ENCODE peak calls at places on chromosome 20, in seven cellular contexts. A is Caco-2, H is thoracic aorta, D is AG09309, K is thyroid gland, X is activated B cell treated with CpG ODN at 0.5 μM for 24 hours, Z is heart right ventricle. R is an unnamed sample.

GRCh38 chr20:41086402-41087324 is 50.7 kb upstream of the PLCG1 start:
- DNase-seq in K (no peak), D (no peak), A (no peak), H (no peak), Z (no peak), X (no peak), R (no peak)

GRCh38 chr20:3751664-3752385 is 15.7 kb downstream of the ADISSP start:
- DNase-seq in X (peak; percentile 54), D (no peak), K (peak; percentile 63), A (no peak), Z (peak; percentile 74), H (no peak), R (no peak)

GRCh38 chr20:39190666-39191570 is 228.8 kb downstream of the DHX35 start:
- DNase-seq in X (no peak), Z (no peak), D (peak; percentile 1), H (no peak), A (no peak), K (no peak), R (no peak)

GRCh38 chr20:13274311-13274965 is 53.4 kb downstream of the ISM1 start:
- DNase-seq in D (no peak), H (no peak), X (no peak), Z (peak; percentile 40), A (no peak), K (peak; percentile 55), R (no peak)

GRCh38 chr20:41001497-41001896 is 27.1 kb upstream of the TOP1 start:
- DNase-seq in A (no peak), Z (no peak), K (no peak), X (no peak), D (no peak), H (no peak), R (no peak)

GRCh38 chr20:13420625-13421024 is 199.6 kb downstream of the ISM1 start:
- DNase-seq in Z (no peak), K (no peak), X (no peak), H (no peak), A (no peak), D (no peak), R (no peak)

GRCh38 chr20:37201827-37202162 is 22.4 kb upstream of the MROH8 start:
- DNase-seq in H (no peak), X (no peak), Z (no peak), D (no peak), K (no peak), A (no peak), R (no peak)

GRCh38 chr20:20685635-20686034 is 26.8 kb downstream of the RALGAPA2 start:
- DNase-seq in X (no peak), H (no peak), K (peak; percentile 33), D (no peak), Z (no peak), A (no peak), R (no peak)

GRCh38 chr20:13821876-13822275 is 37.0 kb downstream of the NDUFAF5 start:
- DNase-seq in H (no peak), D (peak; percentile 17), K (no peak), A (no peak), X (no peak), Z (no peak), R (no peak)

GRCh38 chr20:35297740-35298139 is 5.5 kb upstream of the FAM83C start:
- DNase-seq in K (no peak), A (no peak), H (no peak), D (no peak), X (no peak), Z (no peak), R (no peak)

GRCh38 chr20:33569290-33570094 is 79.6 kb downstream of the CBFA2T2 start:
- DNase-seq in H (no peak), A (no peak), K (peak; percentile 63), X (no peak), Z (no peak), D (no peak), R (no peak)

GRCh38 chr20:31675828-31676533 is 38.3 kb downstream of the COX4I2 start:
- DNase-seq in D (no peak), X (no peak), K (no peak), A (no peak), H (no peak), Z (peak; percentile 55), R (peak; percentile 47)

GRCh38 chr20:50456452-50457324 is 53.5 kb upstream of the PTPN1 start:
- DNase-seq in D (no peak), A (no peak), K (peak; percentile 25), X (no peak), H (no peak), Z (no peak), R (no peak)
- TF ChIP-seq CTCF in D (peak; percentile 24), A (peak; percentile 29), K (no peak), X (no peak), H (no peak), Z (peak; percentile 12), R (no peak)

DNA sequence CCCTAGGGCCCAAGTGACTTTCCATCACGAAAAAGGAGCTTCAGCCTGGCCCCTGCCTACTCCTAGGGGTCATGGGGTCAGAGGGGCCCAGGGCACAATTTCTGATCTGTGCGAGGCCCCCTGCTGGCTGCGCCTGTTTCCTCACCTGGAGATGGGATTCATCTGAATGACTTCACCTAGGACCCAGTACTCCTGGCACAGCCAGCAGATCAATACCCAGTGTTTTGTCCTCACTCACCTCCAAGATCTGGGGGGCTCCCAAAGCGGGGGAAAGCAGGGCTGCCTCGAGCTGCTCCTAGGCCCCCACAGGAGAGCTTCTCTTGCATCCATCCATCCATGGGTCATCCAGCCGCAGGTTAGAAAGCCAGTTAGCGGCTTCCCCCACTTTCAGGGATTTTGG is 33.8 kb downstream of the CD40 start:
- DNase-seq in Z (no peak), H (no peak), X (no peak), A (no peak), K (no peak), D (no peak), R (no peak)
- TF ChIP-seq CTCF in Z (peak; percentile 16), H (no peak), X (no peak), A (peak; percentile 90), K (no peak), D (peak; percentile 37), R (no peak)

GRCh38 chr20:63236116-63236837 is 572 bp downstream of the BIRC7 start:
- DNase-seq in Z (no peak), H (no peak), D (no peak), A (no peak), X (no peak), K (no peak), R (no peak)

GRCh38 chr20:63235399-63235983 is at the start of gene BIRC7:
- DNase-seq in X (no peak), D (no peak), Z (no peak), H (no peak), K (no peak), A (peak; percentile 79), R (no peak)

GRCh38 chr20:63233061-63233344 is 2.7 kb upstream of the BIRC7 start:
- DNase-seq in A (no peak), K (no peak), D (no peak), X (no peak), H (no peak), Z (no peak), R (no peak)

GRCh38 chr20:63233924-63234323 is 1.8 kb upstream of the BIRC7 start:
- DNase-seq in Z (no peak), K (no peak), X (no peak), D (no peak), A (no peak), H (no peak), R (no peak)

DNA sequence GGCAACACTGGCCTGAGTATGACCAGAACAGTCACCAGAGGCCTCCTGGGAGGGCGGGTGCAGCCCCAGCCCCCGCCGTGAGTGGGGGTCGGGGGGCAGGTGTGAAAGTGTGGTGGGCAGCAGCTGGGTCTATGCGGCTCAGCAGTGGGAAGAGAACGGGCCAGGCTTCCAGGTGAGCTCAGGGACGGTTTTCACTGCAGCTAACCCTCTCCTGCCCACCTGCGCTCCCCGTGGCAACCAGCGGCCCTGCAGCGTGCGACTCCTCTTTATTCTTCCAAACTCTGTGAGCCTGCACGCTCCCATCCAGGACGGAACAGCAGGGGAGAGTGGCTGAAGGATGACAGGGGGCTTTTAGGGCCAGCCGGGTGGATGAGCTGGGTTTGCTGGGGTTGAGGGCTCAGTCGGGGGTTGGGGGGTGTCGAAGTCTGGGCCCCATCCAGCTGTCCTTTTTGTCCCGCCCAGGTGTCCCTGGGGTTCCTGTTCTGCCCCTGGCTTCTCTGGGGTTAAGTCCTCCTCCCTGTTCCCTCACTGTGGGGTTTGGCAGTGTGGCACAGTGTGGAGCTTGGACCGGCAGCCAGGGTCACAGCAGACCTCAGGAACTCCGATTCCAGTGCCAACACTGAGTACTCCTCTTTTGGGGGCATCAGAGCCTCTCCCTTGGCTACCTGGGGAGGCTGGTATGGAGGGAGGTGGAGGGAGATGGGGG is 859 bp upstream of the BIRC7 start:
- DNase-seq in X (no peak), D (no peak), Z (no peak), A (peak; percentile 89), H (no peak), K (peak; percentile 61), R (no peak)
- TF ChIP-seq CTCF in X (no peak), D (peak; percentile 41), Z (peak; percentile 18), A (peak; percentile 96), H (no peak), K (peak; percentile 73), R (no peak)

DNA sequence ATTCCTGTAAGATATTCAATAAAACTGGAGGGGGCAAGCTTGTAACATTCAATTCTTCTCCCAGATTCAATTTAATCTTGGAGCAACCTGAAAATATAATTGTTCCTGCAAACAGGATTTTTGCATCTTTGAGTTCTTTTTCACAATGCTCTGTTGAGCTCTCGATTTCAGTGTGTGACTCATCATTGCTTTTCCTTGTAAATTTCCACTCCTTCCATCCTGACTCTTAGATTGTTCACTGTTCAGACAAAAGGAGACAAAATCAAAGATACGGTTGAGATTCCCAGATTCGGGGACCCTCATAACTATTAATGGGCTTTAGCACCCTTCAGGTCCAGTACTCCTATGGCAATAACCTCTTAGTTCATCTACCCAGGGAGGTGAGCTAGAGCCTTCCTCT is 571.9 kb upstream of the CHD6 start:
- DNase-seq in D (no peak), A (no peak), H (no peak), Z (no peak), K (no peak), X (no peak), R (no peak)
- TF ChIP-seq CTCF in D (no peak), A (no peak), H (no peak), Z (no peak), K (no peak), X (no peak), R (no peak)

GRCh38 chr20:21702553-21703467 is 2.7 kb upstream of the PAX1 start:
- DNase-seq in H (no peak), A (no peak), D (peak; percentile 1), X (no peak), K (peak; percentile 81), Z (peak; percentile 25), R (no peak)
- TF ChIP-seq CTCF in H (no peak), A (no peak), D (peak; percentile 69), X (no peak), K (peak; percentile 77), Z (peak; percentile 41), R (no peak)

R was measured in natural killer cell.